ENCODE peak calls at places on chromosomes 7 and 10, in four cellular contexts. B is heart left ventricle; J is HCT116; P is CD4-positive, alpha-beta T cell. H is an unnamed sample. For H3K9me3, the result is how much of the 10 kb centered on the place peaks cover.

GRCh38 chr7:36844374-36844773 is 120.1 kb upstream of the AOAH start:
- DNase-seq in B (no peak), J (no peak), P (no peak), H (no peak)

GRCh38 chr10:97888641-97889262 is 39.1 kb downstream of the GOLGA7B start:
- DNase-seq in B (no peak), J (peak), P (no peak), H (no peak)

GRCh38 chr10:112203328-112204076 is 19.9 kb upstream of the GPAM start:
- DNase-seq in J (no peak), B (no peak), P (no peak), H (no peak)

GRCh38 chr7:22248111-22248809 is 108.7 kb downstream of the RAPGEF5 start:
- DNase-seq in B (no peak), P (no peak), J (no peak), H (no peak)

GRCh38 chr7:3434611-3435010 is 133.6 kb downstream of the SDK1 start:
- DNase-seq in B (no peak), J (no peak), P (no peak), H (no peak)

GRCh38 chr10:28541695-28542365 is 8.9 kb downstream of the WAC start:
- DNase-seq in P (no peak), J (no peak), B (no peak), H (no peak)

GRCh38 chr7:86214734-86215133 is 429.0 kb upstream of the GRM3 start:
- DNase-seq in J (no peak), P (no peak), B (no peak), H (no peak)

GRCh38 chr7:27172823-27173411 is 1.2 kb downstream of the HOXA10 start:
- DNase-seq in B (no peak), J (no peak), P (no peak), H (no peak)

GRCh38 chr7:5424689-5425506 is 1.3 kb upstream of the TNRC18 start:
- DNase-seq in B (peak), J (no peak), P (no peak), H (peak)

GRCh38 chr7:85471312-85471711 is 284.5 kb upstream of the SEMA3D start:
- DNase-seq in P (no peak), B (no peak), J (no peak), H (no peak)

GRCh38 chr7:80210400-80210799 is 75.8 kb downstream of the GNAI1 start:
- DNase-seq in J (no peak), P (no peak), B (no peak), H (no peak)

GRCh38 chr7:108316708-108317107 is 139.5 kb downstream of the NRCAM start:
- DNase-seq in B (no peak), P (no peak), J (no peak), H (no peak)

GRCh38 chr10:43461950-43462349 is 25.0 kb downstream of the ZNF487 start:
- DNase-seq in B (no peak), P (no peak), J (peak), H (no peak)

GRCh38 chr7:42227931-42228591 is 8.9 kb downstream of the GLI3 start:
- DNase-seq in P (no peak), J (no peak), B (peak), H (no peak)

GRCh38 chr10:4405828-4406227 is 420.2 kb upstream of the AKR1E2 start:
- DNase-seq in J (no peak), B (no peak), P (no peak), H (no peak)

GRCh38 chr7:159049266-159050025 is 95.2 kb downstream of the VIPR2 start:
- DNase-seq in P (no peak), B (no peak), J (no peak), H (peak)

GRCh38 chr7:23456093-23456492 is 14.2 kb downstream of the IGF2BP3 start:
- DNase-seq in J (no peak), B (no peak), P (no peak), H (no peak)

GRCh38 chr10:89079991-89080390 is 89.4 kb downstream of the FAS start:
- DNase-seq in B (no peak), P (no peak), J (no peak), H (no peak)

GRCh38 chr7:22565315-22565811 is 65.4 kb upstream of the STEAP1B start:
- DNase-seq in B (peak), P (no peak), J (no peak), H (peak)

GRCh38 chr7:130149575-130150139 is 55.5 kb downstream of the TMEM209 start:
- DNase-seq in J (no peak), P (no peak), B (no peak), H (no peak)

GRCh38 chr7:112864380-112864779 is 74.2 kb upstream of the TMEM168 start:
- DNase-seq in P (no peak), J (no peak), B (no peak), H (no peak)

GRCh38 chr7:37208528-37208927 is 240.1 kb downstream of the ELMO1 start:
- DNase-seq in J (peak), B (peak), P (peak), H (peak)

GRCh38 chr7:30727061-30727945 is 24.6 kb upstream of the INMT start:
- DNase-seq in J (no peak), P (peak), B (no peak), H (no peak)

GRCh38 chr10:67861750-67862460 is 22.6 kb upstream of the SIRT1 start:
- DNase-seq in J (no peak), B (no peak), P (no peak), H (no peak)

GRCh38 chr7:75584385-75584784 is 92.3 kb downstream of the SPDYE5 start:
- DNase-seq in J (no peak), P (no peak), B (no peak), H (no peak)

GRCh38 chr10:3959370-3960266 is 174.6 kb upstream of the KLF6 start:
- DNase-seq in J (no peak), B (no peak), P (no peak), H (no peak)

GRCh38 chr7:44259547-44260457 is 59.0 kb downstream of the YKT6 start:
- DNase-seq in P (no peak), J (no peak), B (peak), H (peak)

GRCh38 chr10:3128379-3129130 is 44.0 kb downstream of the PITRM1 start:
- DNase-seq in B (no peak), J (no peak), P (no peak), H (no peak)

GRCh38 chr7:120993575-120994191 is 5.2 kb downstream of the CPED1 start:
- DNase-seq in P (no peak), J (no peak), B (no peak), H (no peak)

GRCh38 chr7:39910108-39910869 is 39.8 kb upstream of the CDK13 start:
- DNase-seq in P (no peak), J (no peak), B (no peak), H (no peak)

GRCh38 chr10:81680374-81680773 is 194.6 kb upstream of the NRG3 start:
- DNase-seq in B (no peak), J (no peak), P (no peak), H (no peak)

GRCh38 chr10:34298371-34298818 is 516.7 kb downstream of the PARD3 start:
- DNase-seq in B (no peak), J (no peak), P (no peak), H (no peak)

GRCh38 chr7:138551102-138551501 is 91.0 kb downstream of the TRIM24 start:
- DNase-seq in B (no peak), P (no peak), J (no peak), H (no peak)
- H3K9me3 ChIP-seq in B (under half), P (under half), J (under half), H (under half)

DNA sequence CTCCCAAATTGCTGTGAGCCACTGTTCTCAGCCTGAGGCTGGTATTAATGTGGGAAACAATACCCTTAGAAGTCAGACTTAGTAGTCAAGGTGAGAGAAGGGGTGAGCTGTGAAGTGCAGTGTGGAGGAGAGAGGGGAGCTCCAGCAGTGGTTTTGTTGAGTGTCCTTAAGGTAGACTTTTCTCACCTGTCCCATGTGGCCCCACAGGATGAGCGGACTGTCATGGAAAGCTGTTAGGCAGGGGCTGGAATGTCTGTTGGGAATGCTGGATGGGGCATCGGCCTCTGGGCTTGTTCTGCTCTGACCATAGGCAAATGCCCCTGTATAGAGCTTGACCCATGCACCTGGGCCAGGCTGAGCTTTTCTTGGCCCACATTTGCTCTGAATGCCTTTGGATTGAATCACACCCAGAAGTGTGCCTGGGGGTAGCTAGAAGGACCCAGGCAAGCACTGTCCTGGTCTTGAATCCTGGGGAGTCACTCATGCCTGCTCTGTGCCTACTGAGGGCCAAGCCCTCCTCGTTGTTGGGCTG is 36.3 kb upstream of the SH2D4B start:
- DNase-seq in B (no peak), J (no peak), P (no peak), H (no peak)
- H3K27ac ChIP-seq in B (peak), J (peak), P (peak), H (peak)

GRCh38 chr10:132446661-132447445 is 49.9 kb downstream of the PWWP2B start:
- DNase-seq in P (peak), B (peak), J (peak), H (no peak)
- TF ChIP-seq CTCF in P (peak), B (peak), J (peak), H (peak)

GRCh38 chr7:35820858-35821257 is 20.0 kb downstream of the SEPTIN7 start:
- DNase-seq in P (no peak), J (no peak), B (no peak), H (no peak)
- H3K9me3 ChIP-seq in P (under half), J (under half), B (under half), H (under half)

DNA sequence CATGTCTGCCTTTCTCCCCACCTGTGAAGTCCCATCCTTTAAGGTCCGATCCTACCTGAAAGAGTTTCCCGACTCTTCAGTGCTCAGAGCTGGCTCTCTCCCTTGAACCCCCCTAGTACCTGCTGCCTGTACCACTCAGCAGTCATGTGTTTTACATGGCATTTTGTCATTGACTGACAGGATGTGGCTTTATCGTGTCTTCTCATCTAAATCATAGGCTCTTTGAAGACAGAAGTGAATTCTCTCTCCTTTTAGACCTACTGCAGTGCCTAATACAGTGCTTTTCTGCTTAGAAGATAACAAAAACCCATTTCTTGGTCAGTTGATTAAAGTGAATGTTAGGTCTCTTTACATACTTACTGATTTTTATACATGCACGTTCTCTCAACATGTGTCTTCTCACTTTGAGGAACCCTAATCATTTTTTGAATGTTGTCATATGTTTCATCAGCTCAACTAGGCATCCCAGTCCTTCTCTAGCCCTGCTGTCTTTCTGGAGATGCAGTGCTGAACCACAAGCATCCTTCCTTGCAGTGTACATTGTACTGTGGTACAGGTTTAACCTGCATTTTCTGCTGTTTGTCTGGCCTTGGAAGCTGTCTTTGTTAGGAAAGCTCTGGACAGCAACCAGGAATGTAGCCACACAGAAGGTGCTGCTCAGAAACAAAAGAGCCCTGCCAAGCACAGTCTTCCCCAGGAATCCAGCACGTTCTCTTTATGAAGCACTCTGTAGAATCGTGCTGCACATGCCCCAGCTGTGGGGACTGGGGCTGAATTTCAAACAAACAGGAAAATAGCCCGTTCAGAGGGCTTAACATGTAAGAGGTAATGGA is 28.1 kb upstream of the LRRC4 start:
- DNase-seq in B (no peak), J (no peak), P (no peak), H (no peak)
- H3K27ac ChIP-seq in B (no peak), J (no peak), P (no peak), H (no peak)

GRCh38 chr10:80598084-80598798 is 60.5 kb downstream of the SH2D4B start:
- DNase-seq in J (no peak), P (no peak), B (no peak), H (no peak)

GRCh38 chr10:80600251-80600650 is 62.5 kb downstream of the SH2D4B start:
- DNase-seq in P (no peak), B (no peak), J (no peak), H (no peak)

GRCh38 chr10:80596391-80597257 is 58.9 kb downstream of the SH2D4B start:
- DNase-seq in P (peak), J (peak), B (peak), H (no peak)

GRCh38 chr10:80598951-80599350 is 61.2 kb downstream of the SH2D4B start:
- DNase-seq in B (no peak), J (no peak), P (no peak), H (no peak)

DNA sequence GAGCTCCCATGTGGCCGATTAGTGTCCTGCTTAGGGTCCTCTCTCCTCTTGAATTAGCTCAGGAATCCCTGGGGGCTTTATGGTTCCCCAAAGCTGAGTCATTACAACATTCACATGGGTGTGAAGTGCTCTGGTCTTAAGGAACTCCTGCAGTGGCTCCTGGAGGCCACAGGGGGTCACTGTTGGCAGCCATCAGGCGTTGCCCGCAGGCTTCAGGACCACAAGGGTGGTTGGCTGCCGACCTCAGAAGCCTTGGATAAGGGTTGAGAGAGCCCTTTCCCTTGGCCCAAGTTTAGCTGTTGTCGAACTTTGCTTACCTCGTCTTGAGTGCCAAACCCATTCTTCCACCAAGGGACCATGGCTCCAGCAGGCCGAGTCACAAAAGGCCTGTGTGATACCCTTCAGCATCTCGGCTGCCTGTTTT is 61.7 kb downstream of the SH2D4B start:
- DNase-seq in J (peak), P (no peak), B (peak), H (no peak)
- TF ChIP-seq CTCF in J (peak), P (peak), B (peak), H (peak)

DNA sequence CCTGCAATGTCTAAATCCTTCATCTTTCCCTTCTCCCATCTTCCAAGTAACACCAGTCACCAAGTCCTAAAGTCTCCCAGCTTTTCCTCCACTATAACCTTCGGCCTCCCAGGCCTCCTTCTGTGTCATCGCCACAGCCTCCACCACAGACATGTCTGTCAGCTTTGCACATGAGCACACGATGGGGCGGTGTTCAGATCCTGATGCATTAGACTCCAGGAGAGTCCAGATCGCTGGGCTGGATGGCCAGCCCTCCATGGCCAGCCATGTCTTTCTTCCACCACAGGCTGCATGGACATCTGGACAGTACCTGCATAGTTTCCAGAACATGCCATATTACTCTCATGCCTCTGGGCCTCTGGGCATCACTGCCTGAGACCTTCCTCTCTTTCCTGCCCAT is 974.2 kb upstream of the ZNF722 start:
- DNase-seq in B (no peak), J (no peak), P (no peak), H (no peak)
- H3K9me3 ChIP-seq in B (under half), J (under half), P (under half), H (under half)

DNA sequence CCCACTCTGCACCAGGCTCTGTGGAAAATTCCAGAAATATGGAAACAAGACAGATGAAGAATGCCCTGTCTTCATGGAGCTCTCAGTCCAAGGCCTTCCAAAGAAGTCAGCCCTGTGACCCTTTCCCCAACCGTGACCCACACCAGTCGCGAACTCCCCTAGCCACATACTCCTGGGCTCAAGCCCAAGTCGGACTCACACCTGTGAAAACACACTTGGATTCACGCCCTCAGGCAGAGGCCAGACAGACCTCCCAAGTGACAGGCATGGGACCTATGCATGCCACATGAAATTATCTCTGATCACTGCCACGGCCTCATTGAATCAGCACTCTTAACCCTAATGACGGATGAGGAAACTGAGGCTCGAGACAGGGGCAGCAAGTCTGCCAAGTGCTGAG is 42.5 kb downstream of the ZCCHC24 start:
- DNase-seq in P (no peak), B (peak), J (no peak), H (no peak)
- H3K27ac ChIP-seq in P (no peak), B (peak), J (no peak), H (peak)

GRCh38 chr7:89621925-89622641 is 532.2 kb upstream of the STEAP1 start:
- DNase-seq in B (no peak), J (no peak), P (no peak), H (no peak)

GRCh38 chr7:89618269-89618668 is 536.0 kb upstream of the STEAP1 start:
- DNase-seq in P (no peak), B (no peak), J (no peak), H (no peak)

DNA sequence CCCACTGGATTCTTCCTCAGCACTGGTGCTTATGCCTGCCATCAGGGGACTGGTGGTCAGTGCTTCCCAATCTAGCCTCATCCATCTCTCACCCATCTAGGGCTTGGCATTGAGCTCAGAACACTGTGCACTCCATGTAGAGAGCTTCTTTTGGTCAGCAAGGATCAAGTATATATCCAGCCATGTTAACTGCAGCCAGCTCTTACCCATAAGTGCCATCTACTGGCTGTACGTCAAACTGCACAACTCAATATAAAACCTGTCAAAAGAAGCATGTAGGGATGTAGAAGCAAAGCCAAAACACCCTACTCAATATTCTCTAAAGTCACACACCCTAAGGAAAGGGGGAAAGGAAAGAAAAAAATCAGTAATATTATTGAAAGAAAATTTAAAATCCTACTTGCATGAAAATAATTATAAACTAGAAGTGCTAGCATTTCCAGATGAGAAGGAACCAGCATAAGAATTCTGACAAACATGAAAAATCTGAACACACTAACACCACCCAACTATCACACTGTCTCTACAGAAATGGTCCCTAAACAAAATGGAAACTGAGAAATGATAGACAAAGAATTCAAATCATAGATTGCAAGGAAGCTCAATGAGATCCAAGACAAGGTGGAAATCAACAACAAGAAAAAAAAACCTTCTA is 531.1 kb upstream of the STEAP1 start:
- DNase-seq in J (peak), P (no peak), B (no peak), H (no peak)
- TF ChIP-seq CTCF in J (peak), P (peak), B (peak), H (peak)

H was measured in right atrium auricular region.